ENCODE peak calls at places on chromosome 3, in four cellular contexts. P is glutamatergic neuron, V is HTR-8/SVneo, J is T47D. M is an unnamed sample.

GRCh38 chr3:42092006-42092405 is 849 bp downstream of the TRAK1 start:
- DNase-seq in J (no peak), P (no peak), V (no peak), M (no peak)

GRCh38 chr3:99920530-99921376 is 103.1 kb downstream of the CMSS1 start:
- DNase-seq in P (peak), V (no peak), J (no peak), M (no peak)

GRCh38 chr3:35946121-35946856 is 307.0 kb downstream of the ARPP21 start:
- DNase-seq in V (no peak), P (no peak), J (no peak), M (peak)

GRCh38 chr3:146148468-146148931 is 12.5 kb downstream of the PLOD2 start:
- DNase-seq in J (no peak), P (no peak), V (no peak), M (no peak)

GRCh38 chr3:186464424-186465093 is 79.6 kb downstream of the CRYGS start:
- DNase-seq in P (no peak), V (no peak), J (no peak), M (peak)

GRCh38 chr3:160665784-160666526 is 11.0 kb upstream of the ARL14 start:
- DNase-seq in P (no peak), J (no peak), V (no peak), M (peak)

GRCh38 chr3:129314757-129315385 is 36.2 kb downstream of the HMCES start:
- DNase-seq in V (peak), J (peak), P (peak), M (peak)

GRCh38 chr3:196232154-196232881 is 16.0 kb downstream of the SLC51A start:
- DNase-seq in V (no peak), J (no peak), P (no peak), M (no peak)

GRCh38 chr3:155791190-155791589 is 14.9 kb downstream of the C3orf33 start:
- DNase-seq in P (no peak), V (no peak), J (no peak), M (no peak)

GRCh38 chr3:150407051-150407817 is 864 bp upstream of the TSC22D2 start:
- DNase-seq in J (no peak), V (no peak), P (no peak), M (peak)

GRCh38 chr3:186255703-186256331 is 106.2 kb downstream of the DGKG start:
- DNase-seq in P (peak), V (no peak), J (no peak), M (peak)

GRCh38 chr3:8663177-8664061 is 18.8 kb upstream of the SSUH2 start:
- DNase-seq in P (peak), J (peak), V (peak), M (peak)

GRCh38 chr3:139481116-139481515 is 4.8 kb upstream of the RBP2 start:
- DNase-seq in P (no peak), V (no peak), J (no peak), M (no peak)

GRCh38 chr3:133965906-133966305 is 63.8 kb downstream of the SLCO2A1 start:
- DNase-seq in J (no peak), P (no peak), V (no peak), M (no peak)

GRCh38 chr3:44874308-44874707 is at the start of gene TGM4:
- DNase-seq in J (no peak), V (no peak), P (no peak), M (no peak)

GRCh38 chr3:138465451-138465850 is 31.0 kb downstream of the ESYT3 start:
- DNase-seq in V (no peak), J (no peak), P (no peak), M (no peak)

GRCh38 chr3:180142041-180142440 is 105.3 kb upstream of the PEX5L start:
- DNase-seq in J (no peak), V (no peak), P (no peak), M (no peak)